ENCODE peak calls at places on chromosomes 11 and 22, in seven cellular contexts. S is colonic mucosa, M is D721Med, T is stomach, O is endodermal cell, L is ovary, Z is AG09319. D is an unnamed sample.

GRCh38 chr22:48897959-48898358 is 929.7 kb downstream of the BRD1 start:
- DNase-seq in S (peak; percentile 6), M (no peak), T (no peak), O (no peak), L (peak; percentile 9), Z (no peak), D (no peak)

GRCh38 chr22:17772963-17773605 is 1.2 kb downstream of the BID start:
- DNase-seq in S (no peak), M (no peak), T (no peak), O (peak; percentile 61), L (no peak), Z (no peak), D (no peak)

GRCh38 chr11:75118577-75118976 is 21.9 kb upstream of the OR2AT4 start:
- DNase-seq in S (no peak), M (no peak), T (no peak), O (no peak), L (no peak), Z (no peak), D (no peak)

GRCh38 chr22:25795437-25795836 is 53.4 kb downstream of the MYO18B start:
- DNase-seq in S (no peak), M (no peak), T (no peak), O (no peak), L (no peak), Z (no peak), D (no peak)

GRCh38 chr11:86955674-86956522 is 703 bp upstream of the FZD4 start:
- DNase-seq in S (peak; percentile 79), M (peak; percentile 43), T (peak; percentile 89), O (peak; percentile 94), L (peak; percentile 91), Z (no peak), D (peak; percentile 89)

GRCh38 chr11:121117753-121118152 is 16.7 kb downstream of the TECTA start:
- DNase-seq in S (no peak), M (no peak), T (no peak), O (no peak), L (no peak), Z (no peak), D (no peak)

GRCh38 chr11:19093976-19094375 is 23.0 kb upstream of the ZDHHC13 start:
- DNase-seq in S (no peak), M (no peak), T (no peak), O (no peak), L (no peak), Z (no peak), D (no peak)

GRCh38 chr11:107385361-107385982 is 72.2 kb downstream of the CWF19L2 start:
- DNase-seq in S (no peak), M (no peak), T (no peak), O (no peak), L (no peak), Z (no peak), D (no peak)

GRCh38 chr11:6248248-6248647 is 9.4 kb downstream of the CNGA4 start:
- DNase-seq in S (no peak), M (no peak), T (no peak), O (no peak), L (no peak), Z (peak; percentile 15), D (no peak)

GRCh38 chr22:34303656-34304055 is 383.4 kb upstream of the LARGE1 start:
- DNase-seq in S (no peak), M (no peak), T (no peak), O (no peak), L (no peak), Z (no peak), D (no peak)

GRCh38 chr11:198236-198806 is 5.4 kb downstream of the SCGB1C1 start:
- DNase-seq in S (no peak), M (no peak), T (peak; percentile 21), O (peak; percentile 29), L (peak; percentile 42), Z (no peak), D (no peak)

GRCh38 chr22:50713571-50714056 is 24.4 kb upstream of the ACR start:
- DNase-seq in S (no peak), M (no peak), T (no peak), O (no peak), L (no peak), Z (no peak), D (no peak)

GRCh38 chr11:86207413-86207812 is 37.1 kb upstream of the EED start:
- DNase-seq in S (no peak), M (no peak), T (no peak), O (no peak), L (no peak), Z (no peak), D (no peak)

GRCh38 chr22:47782461-47783075 is 1020.1 kb downstream of the TBC1D22A start:
- DNase-seq in S (no peak), M (no peak), T (no peak), O (peak; percentile 10), L (no peak), Z (no peak), D (no peak)

GRCh38 chr11:22860241-22860640 is at the start of gene CCDC179:
- DNase-seq in S (no peak), M (no peak), T (no peak), O (no peak), L (no peak), Z (no peak), D (no peak)

GRCh38 chr22:18968011-18968749 is 32.1 kb upstream of the PRODH start:
- DNase-seq in S (no peak), M (no peak), T (no peak), O (peak; percentile 91), L (peak; percentile 56), Z (no peak), D (peak; percentile 67)

GRCh38 chr11:130499828-130500227 is 51.4 kb downstream of the ADAMTS15 start:
- DNase-seq in S (no peak), M (no peak), T (no peak), O (no peak), L (no peak), Z (no peak), D (no peak)

GRCh38 chr11:130979386-130979972 is 63.2 kb upstream of the SNX19 start:
- DNase-seq in S (no peak), M (peak; percentile 15), T (no peak), O (no peak), L (no peak), Z (peak; percentile 10), D (no peak)

GRCh38 chr11:3166268-3167142 is 1.4 kb upstream of the OSBPL5 start:
- DNase-seq in S (peak; percentile 64), M (no peak), T (no peak), O (peak; percentile 59), L (no peak), Z (no peak), D (no peak)

GRCh38 chr22:25210831-25211230 is 8.6 kb upstream of the CRYBB2 start:
- DNase-seq in S (no peak), M (no peak), T (no peak), O (no peak), L (no peak), Z (no peak), D (no peak)

GRCh38 chr22:48984639-48985038 is 843.0 kb downstream of the BRD1 start:
- DNase-seq in S (no peak), M (no peak), T (no peak), O (peak; percentile 33), L (no peak), Z (no peak), D (no peak)

GRCh38 chr22:41641854-41642253 is 20.8 kb downstream of the XRCC6 start:
- DNase-seq in S (no peak), M (no peak), T (no peak), O (no peak), L (no peak), Z (no peak), D (no peak)

GRCh38 chr11:68843052-68843561 is 1.4 kb upstream of the CPT1A start:
- DNase-seq in S (peak; percentile 32), M (no peak), T (peak; percentile 63), O (peak; percentile 71), L (peak; percentile 49), Z (no peak), D (peak; percentile 37)

DNA sequence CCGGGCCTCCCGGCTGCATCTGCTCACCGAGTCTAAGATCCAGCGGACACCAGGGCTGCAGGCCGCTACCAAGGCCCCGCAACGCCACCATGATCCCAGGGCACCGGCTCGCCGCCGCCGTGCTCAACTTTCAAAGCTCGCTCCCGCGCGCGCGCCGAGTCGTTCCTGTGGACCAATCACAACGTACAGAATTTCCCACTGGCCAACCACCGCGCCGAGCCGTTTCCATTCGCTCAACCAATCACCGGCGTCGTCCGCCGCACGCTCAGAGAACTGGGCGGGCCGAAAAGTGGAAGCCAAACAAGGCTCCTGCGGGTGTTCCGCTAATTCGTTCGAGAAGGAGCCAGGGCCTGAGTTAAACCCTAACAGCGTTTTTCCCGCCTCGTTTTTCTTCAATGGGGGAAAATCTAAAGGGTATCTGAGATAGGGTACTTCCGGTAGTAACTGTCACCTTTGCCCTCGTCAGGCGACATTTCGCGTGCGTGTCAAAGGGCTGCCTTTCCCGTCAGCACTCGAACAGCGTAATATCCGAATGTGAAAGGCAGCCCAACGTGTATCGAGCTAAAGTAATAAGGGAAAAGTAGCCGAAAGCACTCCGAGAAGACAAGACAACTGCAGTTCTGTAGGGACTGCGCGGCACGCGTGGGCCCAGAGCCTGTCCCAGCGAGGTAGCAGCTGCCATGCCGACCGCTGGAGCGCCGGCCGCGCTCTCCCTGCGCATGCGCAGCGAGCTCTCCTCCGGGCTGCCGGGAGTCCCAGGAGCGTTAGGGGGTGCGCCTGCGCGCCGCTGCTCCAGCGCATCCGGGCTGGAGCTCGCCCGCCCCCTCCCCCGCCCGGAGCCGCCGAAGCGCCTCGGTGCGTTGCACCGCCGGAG is at the start of the genes NCAPD3 and VPS26B:
- DNase-seq in S (peak; percentile 97), M (peak; percentile 59), T (peak; percentile 98), O (peak; percentile 99), L (peak; percentile 97), Z (peak; percentile 88), D (peak; percentile 98)
- TF ChIP-seq CTCF in S (no peak), M (no peak), T (no peak), O (no peak), L (peak; percentile 30), Z (no peak), D (no peak)

GRCh38 chr22:43222987-43223386 is 36.1 kb upstream of the TTLL12 start:
- DNase-seq in S (no peak), M (no peak), T (no peak), O (no peak), L (no peak), Z (no peak), D (no peak)
- TF ChIP-seq CTCF in S (no peak), M (no peak), T (no peak), O (no peak), L (no peak), Z (no peak), D (no peak)

GRCh38 chr11:65871811-65872548 is 620 bp downstream of the EFEMP2 start:
- DNase-seq in S (no peak), M (no peak), T (no peak), O (peak; percentile 83), L (peak; percentile 67), Z (no peak), D (peak; percentile 57)
- TF ChIP-seq CTCF in S (no peak), M (no peak), T (no peak), O (peak; percentile 50), L (no peak), Z (peak; percentile 26), D (no peak)

DNA sequence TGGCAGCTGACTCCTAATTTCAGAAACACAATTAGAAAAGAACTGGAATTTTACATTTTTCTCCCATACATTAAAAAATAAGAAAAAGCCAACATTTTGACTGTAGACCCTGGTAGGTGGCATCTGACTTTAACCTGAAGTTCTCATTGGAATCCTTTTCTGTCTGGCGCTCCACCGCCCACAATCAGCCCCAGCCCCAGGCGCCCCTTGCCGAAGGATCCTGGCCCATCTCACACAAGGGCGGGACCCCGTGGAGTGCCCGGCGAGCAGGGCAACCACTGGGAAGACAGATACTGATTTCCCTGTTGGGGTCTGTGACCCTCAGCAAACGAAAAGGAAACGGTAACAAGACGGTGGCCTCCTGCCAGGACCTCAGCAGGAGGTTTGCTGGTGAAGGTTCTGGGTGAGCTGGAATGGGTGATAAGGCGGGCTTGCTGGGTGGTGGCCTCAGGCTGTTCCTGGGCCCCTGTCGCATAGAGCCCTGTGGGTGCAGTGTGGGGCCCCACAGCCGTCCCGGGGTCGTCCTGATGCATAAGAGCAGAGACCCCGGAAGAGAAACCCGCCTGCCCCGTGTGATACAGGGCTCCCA is 15.7 kb downstream of the TSPO start:
- DNase-seq in S (no peak), M (no peak), T (peak; percentile 47), O (no peak), L (no peak), Z (no peak), D (no peak)
- TF ChIP-seq CTCF in S (no peak), M (no peak), T (no peak), O (no peak), L (no peak), Z (no peak), D (no peak)